ENCODE peak calls at places on chromosomes 3 and 15, in five cellular contexts. P is erythroblast, F is esophagus muscularis mucosa, J is ovary, U is H54. O is an unnamed sample.

GRCh38 chr3:127233371-127233770 is 40.4 kb downstream of the PRR23E start:
- DNase-seq in P (peak; percentile 1), F (no peak), J (no peak), U (no peak), O (peak; percentile 36)

GRCh38 chr3:186790261-186790981 is 7.0 kb downstream of the EIF4A2 start:
- DNase-seq in P (peak; percentile 49), F (no peak), J (no peak), U (no peak), O (no peak)

GRCh38 chr3:56823984-56824703 is 22.4 kb upstream of the ARHGEF3 start:
- DNase-seq in P (no peak), F (no peak), J (no peak), U (no peak), O (no peak)

GRCh38 chr3:111103807-111104206 is 32.2 kb downstream of the NECTIN3 start:
- DNase-seq in P (no peak), F (no peak), J (no peak), U (no peak), O (no peak)

GRCh38 chr3:81891056-81891455 is 129.6 kb upstream of the GBE1 start:
- DNase-seq in P (no peak), F (no peak), J (no peak), U (no peak), O (no peak)

GRCh38 chr15:49060710-49061483 is 14.7 kb upstream of the SECISBP2L start:
- DNase-seq in P (no peak), F (no peak), J (no peak), U (no peak), O (no peak)

GRCh38 chr15:44215594-44215993 is 20.5 kb upstream of the FRMD5 start:
- DNase-seq in P (no peak), F (no peak), J (no peak), U (peak; percentile 28), O (no peak)

GRCh38 chr3:16326724-16327349 is 61.8 kb downstream of the OXNAD1 start:
- DNase-seq in P (no peak), F (no peak), J (no peak), U (no peak), O (no peak)

GRCh38 chr15:68511073-68511991 is 67.5 kb upstream of the CORO2B start:
- DNase-seq in P (no peak), F (peak; percentile 90), J (no peak), U (no peak), O (peak; percentile 40)

GRCh38 chr15:79962178-79962577 is 8.8 kb downstream of the BCL2A1 start:
- DNase-seq in P (no peak), F (no peak), J (no peak), U (no peak), O (no peak)

GRCh38 chr3:71940523-71940922 is 155.6 kb upstream of the PROK2 start:
- DNase-seq in P (no peak), F (no peak), J (no peak), U (no peak), O (no peak)

GRCh38 chr3:128873623-128874022 is 5.8 kb upstream of the ACAD9 start:
- DNase-seq in P (no peak), F (no peak), J (no peak), U (no peak), O (no peak)

GRCh38 chr3:109642042-109642441 is 304.7 kb upstream of the DPPA4 start:
- DNase-seq in P (no peak), F (no peak), J (no peak), U (no peak), O (no peak)

GRCh38 chr15:73946046-73946678 is 19.9 kb downstream of the LOXL1 start:
- DNase-seq in P (no peak), F (no peak), J (no peak), U (no peak), O (no peak)

GRCh38 chr3:46847744-46848143 is 15.5 kb downstream of the MYL3 start:
- DNase-seq in P (no peak), F (no peak), J (no peak), U (no peak), O (no peak)

GRCh38 chr3:40516201-40516600 is 8.6 kb upstream of the ZNF621 start:
- DNase-seq in P (no peak), F (no peak), J (no peak), U (no peak), O (no peak)

GRCh38 chr15:101256756-101257155 is 4.9 kb upstream of the CHSY1 start:
- DNase-seq in P (peak; percentile 31), F (no peak), J (no peak), U (no peak), O (no peak)

GRCh38 chr15:48096813-48097212 is 24.0 kb upstream of the SLC24A5 start:
- DNase-seq in P (no peak), F (peak; percentile 39), J (no peak), U (peak; percentile 18), O (no peak)

GRCh38 chr15:85414495-85414894 is 34.1 kb downstream of the AKAP13 start:
- DNase-seq in P (peak; percentile 42), F (no peak), J (no peak), U (no peak), O (no peak)

GRCh38 chr3:112013058-112013783 is 14.5 kb downstream of the TAGLN3 start:
- DNase-seq in P (peak; percentile 62), F (peak; percentile 90), J (peak; percentile 58), U (peak; percentile 32), O (peak; percentile 77)

GRCh38 chr3:78979083-78979482 is 788.7 kb downstream of the ROBO1 start:
- DNase-seq in P (no peak), F (no peak), J (no peak), U (no peak), O (no peak)

GRCh38 chr3:123347691-123348264 is 101.1 kb downstream of the ADCY5 start:
- DNase-seq in P (no peak), F (no peak), J (no peak), U (no peak), O (no peak)

GRCh38 chr3:192571197-192571791 is 156.0 kb downstream of the FGF12 start:
- DNase-seq in P (no peak), F (no peak), J (peak; percentile 57), U (peak; percentile 30), O (peak; percentile 45)

GRCh38 chr3:12143949-12144504 is 14.7 kb downstream of the TIMP4 start:
- DNase-seq in P (no peak), F (no peak), J (peak; percentile 32), U (no peak), O (peak; percentile 77)

GRCh38 chr3:28286595-28286994 is 45.2 kb downstream of the CMC1 start:
- DNase-seq in P (peak; percentile 18), F (no peak), J (no peak), U (no peak), O (no peak)

GRCh38 chr3:16151109-16151508 is 23.4 kb upstream of the GALNT15 start:
- DNase-seq in P (peak; percentile 67), F (peak; percentile 93), J (peak; percentile 60), U (no peak), O (peak; percentile 83)

GRCh38 chr3:129936757-129937156 is 37.8 kb upstream of the TRH start:
- DNase-seq in P (no peak), F (no peak), J (no peak), U (no peak), O (peak; percentile 93)

GRCh38 chr15:61051570-61052031 is 177.5 kb downstream of the RORA start:
- DNase-seq in P (no peak), F (peak; percentile 91), J (peak; percentile 51), U (peak; percentile 10), O (peak; percentile 73)

GRCh38 chr3:9396301-9396631 is 1.1 kb upstream of the SETD5 start:
- DNase-seq in P (peak; percentile 92), F (peak; percentile 97), J (no peak), U (peak; percentile 80), O (peak; percentile 94)
- TF ChIP-seq POLR2A in P (no peak), F (peak; percentile 19), J (peak; percentile 28), U (peak; percentile 30), O (no peak)

GRCh38 chr3:42051384-42052131 is 39.6 kb upstream of the TRAK1 start:
- DNase-seq in P (peak; percentile 39), F (no peak), J (no peak), U (no peak), O (no peak)

GRCh38 chr3:42052132-42052866 is 38.9 kb upstream of the TRAK1 start:
- DNase-seq in P (no peak), F (no peak), J (no peak), U (no peak), O (no peak)

GRCh38 chr3:42053476-42053875 is 37.7 kb upstream of the TRAK1 start:
- DNase-seq in P (no peak), F (no peak), J (no peak), U (no peak), O (no peak)

GRCh38 chr3:42052867-42053351 is 38.2 kb upstream of the TRAK1 start:
- DNase-seq in P (no peak), F (no peak), J (no peak), U (no peak), O (no peak)

DNA sequence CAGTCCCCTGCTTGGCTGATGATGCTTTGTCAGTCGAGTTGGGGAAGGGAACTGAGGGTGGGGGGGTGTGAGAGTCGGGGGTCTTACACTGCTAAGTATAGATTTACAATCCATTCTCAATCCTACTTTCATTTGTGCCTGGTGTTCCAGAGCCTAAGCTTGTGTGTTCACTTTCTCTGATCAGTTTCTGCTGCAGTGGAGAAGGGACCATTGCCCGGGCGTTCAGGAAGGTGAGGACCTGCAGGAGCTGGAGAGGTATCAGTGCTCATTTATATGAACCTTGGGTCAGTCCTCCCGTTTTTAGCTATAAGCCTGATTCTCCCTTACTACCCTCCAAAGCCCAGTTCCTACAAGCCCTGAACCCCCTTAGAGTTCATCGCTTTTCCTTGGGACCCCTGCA is 41.0 kb upstream of the TRAK1 start:
- DNase-seq in P (no peak), F (no peak), J (no peak), U (no peak), O (no peak)
- TF ChIP-seq POLR2A in P (no peak), F (no peak), J (no peak), U (no peak), O (no peak)

GRCh38 chr3:101571028-101571895 is 2.7 kb upstream of the PCNP start:
- DNase-seq in P (no peak), F (no peak), J (no peak), U (no peak), O (no peak)

GRCh38 chr3:101577276-101577675 is 3.3 kb downstream of the PCNP start:
- DNase-seq in P (no peak), F (no peak), J (no peak), U (no peak), O (no peak)

GRCh38 chr3:101573449-101574387 is at the start of gene PCNP:
- DNase-seq in P (peak; percentile 99), F (peak; percentile 99), J (peak; percentile 99), U (peak; percentile 76), O (peak; percentile 100)

DNA sequence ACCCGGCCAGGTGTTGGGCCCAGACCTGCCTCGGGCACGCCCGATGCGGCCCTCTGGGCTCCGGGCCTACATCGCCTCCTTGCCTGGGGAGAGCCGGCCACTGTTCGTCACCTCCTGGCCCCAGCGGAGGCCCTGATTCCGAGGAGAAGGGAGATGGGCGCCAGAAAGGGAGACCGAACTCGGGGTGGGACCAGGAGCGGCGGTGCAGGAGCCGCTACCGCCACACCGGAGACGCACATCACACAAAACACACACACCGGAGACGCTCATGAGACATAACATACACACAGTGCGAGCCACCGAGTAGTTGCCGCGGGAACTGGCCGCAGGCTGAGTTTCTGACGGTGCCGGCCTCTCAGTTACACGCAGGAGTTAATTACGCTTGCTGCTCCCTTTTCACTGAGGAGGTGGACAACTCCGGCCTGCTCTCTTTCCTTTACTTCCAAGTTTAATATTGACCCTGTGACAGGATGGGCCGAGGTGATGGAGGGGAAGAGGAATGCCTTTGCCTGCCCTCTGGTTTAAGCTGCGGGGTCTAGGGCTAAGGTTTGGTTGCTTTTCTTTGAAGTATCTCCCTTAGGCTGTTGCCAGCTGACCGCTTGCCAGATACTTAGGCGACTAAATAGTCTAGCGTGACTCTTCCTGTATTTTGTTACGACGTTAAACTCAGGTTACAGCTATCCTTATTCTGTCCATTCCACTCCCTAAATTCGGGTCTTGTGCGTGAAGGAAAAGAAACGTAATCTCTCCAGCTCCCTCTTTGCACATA is 592 bp downstream of the PCNP start:
- DNase-seq in P (peak; percentile 88), F (peak; percentile 92), J (peak; percentile 75), U (peak; percentile 32), O (peak; percentile 68)
- TF ChIP-seq POLR2A in P (no peak), F (no peak), J (no peak), U (no peak), O (no peak)

GRCh38 chr3:158058775-158059174 is 47.4 kb downstream of the SHOX2 start:
- DNase-seq in P (no peak), F (no peak), J (no peak), U (no peak), O (no peak)
- TF ChIP-seq POLR2A in P (no peak), F (no peak), J (no peak), U (no peak), O (no peak)